ENCODE peak calls at places on chromosomes 5 and 9, in four cellular contexts. One of them, this sample, is unnamed.

GRCh38 chr9:9229269-9229668 is 1383.5 kb downstream of the PTPRD start:
- DNase-seq in GM20000: no peak
- DNase-seq in HFFc6: no peak
- DNase-seq in AG10803: no peak
- DNase-seq in this sample: no peak

GRCh38 chr5:97297063-97297715 is 114.1 kb upstream of the RIOK2 start:
- DNase-seq in GM20000: peak; percentile 69
- DNase-seq in HFFc6: peak; percentile 59
- DNase-seq in AG10803: peak; percentile 35
- DNase-seq in this sample: peak; percentile 86

GRCh38 chr9:18447131-18447530 is 26.8 kb upstream of the ADAMTSL1 start:
- DNase-seq in GM20000: no peak
- DNase-seq in HFFc6: no peak
- DNase-seq in AG10803: peak; percentile 82
- DNase-seq in this sample: no peak

GRCh38 chr5:79729686-79730085 is 40.0 kb downstream of the CMYA5 start:
- DNase-seq in GM20000: no peak
- DNase-seq in HFFc6: no peak
- DNase-seq in AG10803: no peak
- DNase-seq in this sample: no peak

GRCh38 chr5:68287976-68288755 is 72.6 kb downstream of the PIK3R1 start:
- DNase-seq in GM20000: peak; percentile 80
- DNase-seq in HFFc6: peak; percentile 48
- DNase-seq in AG10803: peak; percentile 55
- DNase-seq in this sample: peak; percentile 81

GRCh38 chr9:6218099-6218502 is 2.5 kb downstream of the IL33 start:
- DNase-seq in GM20000: no peak
- DNase-seq in HFFc6: peak; percentile 23
- DNase-seq in AG10803: peak; percentile 69
- DNase-seq in this sample: no peak

GRCh38 chr5:175493260-175493659 is 14.9 kb downstream of the SFXN1 start:
- DNase-seq in GM20000: no peak
- DNase-seq in HFFc6: no peak
- DNase-seq in AG10803: no peak
- DNase-seq in this sample: no peak

GRCh38 chr5:1543398-1544293 is 19.9 kb upstream of the LPCAT1 start:
- DNase-seq in GM20000: peak; percentile 6
- DNase-seq in HFFc6: no peak
- DNase-seq in AG10803: peak; percentile 20
- DNase-seq in this sample: peak; percentile 28

GRCh38 chr5:160466121-160466520 is 44.5 kb downstream of the PTTG1 start:
- DNase-seq in GM20000: no peak
- DNase-seq in HFFc6: no peak
- DNase-seq in AG10803: no peak
- DNase-seq in this sample: no peak

GRCh38 chr5:10857333-10857723 is 96.3 kb upstream of the DAP start:
- DNase-seq in GM20000: no peak
- DNase-seq in HFFc6: no peak
- DNase-seq in AG10803: no peak
- DNase-seq in this sample: peak; percentile 70

GRCh38 chr9:34027845-34028574 is 20.7 kb downstream of the UBAP2 start:
- DNase-seq in GM20000: no peak
- DNase-seq in HFFc6: no peak
- DNase-seq in AG10803: no peak
- DNase-seq in this sample: no peak

GRCh38 chr5:149646564-149646963 is 65.3 kb downstream of the ARHGEF37 start:
- DNase-seq in GM20000: no peak
- DNase-seq in HFFc6: no peak
- DNase-seq in AG10803: no peak
- DNase-seq in this sample: peak; percentile 41

GRCh38 chr5:77168884-77169254 is 41.6 kb upstream of the PDE8B start:
- DNase-seq in GM20000: no peak
- DNase-seq in HFFc6: no peak
- DNase-seq in AG10803: no peak
- DNase-seq in this sample: peak; percentile 22

GRCh38 chr5:108432024-108432423 is 50.1 kb upstream of the FBXL17 start:
- DNase-seq in GM20000: no peak
- DNase-seq in HFFc6: peak; percentile 60
- DNase-seq in AG10803: peak; percentile 37
- DNase-seq in this sample: no peak

GRCh38 chr5:58358436-58358835 is 101.5 kb downstream of the PLK2 start:
- DNase-seq in GM20000: no peak
- DNase-seq in HFFc6: no peak
- DNase-seq in AG10803: no peak
- DNase-seq in this sample: no peak

GRCh38 chr5:177455661-177456590 is 9.3 kb downstream of the PRR7 start:
- DNase-seq in GM20000: peak; percentile 96
- DNase-seq in HFFc6: peak; percentile 71
- DNase-seq in AG10803: peak; percentile 83
- DNase-seq in this sample: peak; percentile 99

GRCh38 chr5:153276151-153276550 is 214.3 kb upstream of the GRIA1 start:
- DNase-seq in GM20000: no peak
- DNase-seq in HFFc6: no peak
- DNase-seq in AG10803: peak; percentile 29
- DNase-seq in this sample: peak; percentile 87

GRCh38 chr5:76679231-76679630 is 36.7 kb upstream of the F2R start:
- DNase-seq in GM20000: no peak
- DNase-seq in HFFc6: no peak
- DNase-seq in AG10803: peak; percentile 75
- DNase-seq in this sample: no peak

GRCh38 chr5:67264056-67264455 is 67.5 kb upstream of the CD180 start:
- DNase-seq in GM20000: no peak
- DNase-seq in HFFc6: no peak
- DNase-seq in AG10803: no peak
- DNase-seq in this sample: no peak

GRCh38 chr9:34899535-34900158 is 58.4 kb upstream of the PHF24 start:
- DNase-seq in GM20000: peak; percentile 79
- DNase-seq in HFFc6: peak; percentile 60
- DNase-seq in AG10803: peak; percentile 65
- DNase-seq in this sample: peak; percentile 94

GRCh38 chr5:110362252-110362651 is 364.2 kb downstream of the TMEM232 start:
- DNase-seq in GM20000: no peak
- DNase-seq in HFFc6: no peak
- DNase-seq in AG10803: no peak
- DNase-seq in this sample: no peak

GRCh38 chr5:160979356-160979755 is 127.3 kb upstream of the ATP10B start:
- DNase-seq in GM20000: no peak
- DNase-seq in HFFc6: no peak
- DNase-seq in AG10803: no peak
- DNase-seq in this sample: no peak

This sample was measured in endodermal cell.